ENCODE peak calls at places on chromosome 5, in six cellular contexts. K, U, R, N, X and A are unnamed samples.

GRCh38 chr5:34062419-34062818 is 19.4 kb upstream of the C1QTNF3 start:
- DNase-seq in X (peak), N (no peak), K (no peak), U (no peak), R (no peak), A (no peak)

GRCh38 chr5:50699737-50700136 is 33.3 kb downstream of the PARP8 start:
- DNase-seq in X (no peak), R (no peak), U (no peak), K (no peak), N (no peak), A (peak)

GRCh38 chr5:78547731-78548189 is 100.8 kb downstream of the LHFPL2 start:
- DNase-seq in N (peak), X (peak), K (peak), U (no peak), R (peak), A (no peak)

GRCh38 chr5:131377785-131378325 is 114.0 kb downstream of the CDC42SE2 start:
- DNase-seq in K (peak), U (no peak), N (no peak), X (peak), R (no peak), A (no peak)

GRCh38 chr5:10611290-10611689 is 47.4 kb downstream of the ANKRD33B start:
- DNase-seq in N (no peak), R (no peak), U (no peak), K (peak), X (peak), A (no peak)

GRCh38 chr5:78533356-78533755 is 115.2 kb downstream of the LHFPL2 start:
- DNase-seq in N (no peak), U (no peak), R (no peak), X (no peak), K (no peak), A (no peak)

GRCh38 chr5:133627180-133627579 is 14.8 kb upstream of the FSTL4 start:
- DNase-seq in N (no peak), R (no peak), U (no peak), K (no peak), X (no peak), A (no peak)

GRCh38 chr5:42992035-42992570 is 48.0 kb downstream of the ANXA2R start:
- DNase-seq in N (peak), R (peak), K (peak), X (peak), U (no peak), A (no peak)

GRCh38 chr5:9927106-9927505 is 297.0 kb upstream of the TAS2R1 start:
- DNase-seq in N (no peak), R (no peak), K (peak), X (peak), U (no peak), A (no peak)

GRCh38 chr5:96628406-96628805 is 33.8 kb upstream of the CAST start:
- DNase-seq in X (no peak), U (no peak), K (no peak), N (no peak), R (no peak), A (no peak)

GRCh38 chr5:50666261-50667078 is at the start of gene PARP8:
- DNase-seq in N (peak), R (peak), U (no peak), X (peak), K (peak), A (peak)

GRCh38 chr5:153496835-153497234 is 6.4 kb downstream of the GRIA1 start:
- DNase-seq in N (no peak), R (no peak), K (peak), U (no peak), X (peak), A (peak)

GRCh38 chr5:176533894-176534611 is 3.1 kb downstream of the RNF44 start:
- DNase-seq in N (peak), K (no peak), R (peak), U (no peak), X (no peak), A (peak)

GRCh38 chr5:168481330-168481788 is 4.9 kb upstream of the RARS1 start:
- DNase-seq in N (no peak), K (no peak), R (no peak), U (no peak), X (no peak), A (no peak)

GRCh38 chr5:168489059-168489458 is 2.8 kb downstream of the RARS1 start:
- DNase-seq in K (no peak), R (no peak), X (no peak), U (no peak), N (no peak), A (no peak)

GRCh38 chr5:168482361-168482760 is 3.9 kb upstream of the RARS1 start:
- DNase-seq in U (no peak), R (no peak), X (no peak), N (no peak), K (no peak), A (no peak)

GRCh38 chr5:168480601-168481000 is 5.7 kb upstream of the RARS1 start:
- DNase-seq in U (no peak), R (no peak), N (no peak), K (no peak), X (no peak), A (no peak)

DNA sequence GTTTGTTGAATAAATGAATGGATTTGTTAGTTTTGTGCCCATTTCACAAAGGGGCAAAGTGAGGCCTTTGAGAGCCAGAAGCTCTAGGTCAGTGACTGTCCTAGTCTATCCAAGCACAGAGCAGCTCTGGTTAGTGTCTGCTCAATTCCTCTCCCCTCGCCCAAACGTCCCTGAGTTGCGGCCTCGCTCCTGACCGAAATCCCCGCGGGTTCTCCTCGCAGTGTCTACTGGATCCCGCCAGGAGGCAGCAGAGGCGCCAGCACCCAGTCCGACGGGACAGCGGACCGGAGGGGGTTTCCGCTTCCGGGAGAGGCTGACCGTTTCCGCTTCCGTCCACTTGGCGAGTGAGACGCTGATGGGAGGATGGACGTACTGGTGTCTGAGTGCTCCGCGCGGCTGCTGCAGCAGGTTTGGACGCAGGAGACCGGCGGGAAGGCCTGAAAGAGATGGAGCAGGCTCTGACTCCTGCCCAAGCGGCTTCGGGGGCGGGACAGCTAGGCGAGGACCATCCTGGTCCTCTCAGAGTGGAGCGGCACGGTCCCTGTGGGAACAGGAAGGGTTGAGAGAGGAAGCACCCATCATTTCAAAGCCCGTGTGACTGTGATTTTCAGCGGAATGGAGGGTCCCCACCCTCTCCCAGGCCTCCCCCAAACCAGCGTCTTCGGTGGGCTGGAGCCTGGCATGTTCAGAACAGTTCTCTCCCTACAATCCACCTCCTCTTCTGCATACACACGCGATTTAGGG is at the start of gene RARS1:
- DNase-seq in U (peak), N (peak), K (peak), X (peak), R (peak), A (peak)
- H3K27ac ChIP-seq in U (no peak), N (peak), K (peak), X (peak), R (peak), A (peak)

DNA sequence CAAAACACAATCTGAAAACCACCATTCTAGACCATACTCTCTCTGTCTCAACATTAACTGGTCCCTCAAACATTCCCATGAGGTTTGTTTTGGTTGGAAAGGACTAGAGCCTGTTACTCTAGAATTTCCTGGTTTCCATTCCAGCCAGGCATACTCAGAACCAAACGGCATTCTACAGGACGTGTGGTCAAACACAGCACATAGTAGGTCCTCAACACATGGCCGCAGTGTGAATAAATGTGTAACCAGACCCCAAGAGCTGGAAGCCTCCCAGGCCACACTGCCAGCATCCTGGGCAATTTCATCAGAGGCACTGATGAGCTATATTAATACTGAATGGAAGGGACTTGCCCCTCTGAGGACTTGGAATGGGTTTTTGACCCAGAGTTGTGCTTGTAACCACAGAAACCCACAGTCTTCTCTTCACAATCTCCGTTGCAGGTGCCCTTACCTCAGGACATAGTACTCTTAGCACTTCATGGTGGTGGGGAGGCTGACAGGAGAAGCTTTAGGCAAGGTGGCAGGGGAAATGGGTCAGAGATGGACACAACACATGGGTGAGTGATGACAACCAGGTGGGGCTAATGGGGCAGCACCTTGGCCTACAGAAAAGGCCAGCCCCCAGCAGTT is 66.0 kb downstream of the ZNF366 start:
- DNase-seq in U (no peak), K (peak), R (no peak), N (no peak), X (no peak), A (no peak)
- TF ChIP-seq CTCF in U (no peak), K (no peak), R (no peak), N (no peak), X (no peak), A (no peak)

DNA sequence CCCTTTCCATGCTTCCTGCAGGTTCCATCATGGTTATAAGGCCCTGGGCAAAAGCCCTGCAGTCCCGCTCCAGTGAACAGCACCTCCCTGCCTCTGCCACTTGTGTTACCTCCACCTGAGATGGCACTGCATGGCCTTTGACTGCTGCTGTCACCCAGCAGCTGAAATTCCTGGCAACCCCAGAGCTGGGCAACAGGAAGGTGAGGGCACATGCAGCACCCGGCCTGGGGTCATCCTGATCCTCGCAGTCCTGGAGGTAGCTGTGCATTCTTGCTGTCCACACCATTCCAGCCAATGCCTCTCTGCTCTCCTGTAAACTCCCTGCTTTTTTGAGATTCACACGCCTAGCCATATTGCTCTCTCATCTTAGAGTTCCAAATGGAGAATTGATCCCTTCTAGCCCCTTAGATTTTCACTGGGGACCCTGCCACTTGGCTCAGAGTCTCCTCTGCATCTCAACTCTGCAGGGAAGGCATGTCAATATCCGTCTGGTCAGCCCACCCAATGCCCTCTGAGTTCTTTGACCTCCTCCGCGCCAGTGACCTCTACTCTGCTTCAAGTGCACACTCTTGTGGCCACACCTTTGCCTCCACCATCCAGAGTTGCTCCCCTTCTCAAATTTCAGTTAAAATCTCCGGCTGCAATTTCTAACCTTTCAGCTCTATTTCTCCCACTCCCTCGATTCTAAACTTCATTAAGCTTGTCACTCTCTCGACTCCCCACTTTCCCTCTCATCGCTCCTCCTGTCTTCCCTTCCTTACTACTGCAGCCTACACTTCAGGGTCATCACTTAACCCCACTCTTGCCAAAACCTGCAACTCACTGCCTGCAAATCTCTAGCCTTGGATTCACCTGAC is 93.4 kb downstream of the ANKH start:
- DNase-seq in X (no peak), K (no peak), N (no peak), R (no peak), U (no peak), A (no peak)
- H3K27ac ChIP-seq in X (no peak), K (no peak), N (no peak), R (no peak), U (no peak), A (peak)

GRCh38 chr5:68173007-68173406 is 42.5 kb upstream of the PIK3R1 start:
- DNase-seq in X (peak), R (no peak), N (peak), K (no peak), U (no peak), A (no peak)

GRCh38 chr5:68172314-68172713 is 43.2 kb upstream of the PIK3R1 start:
- DNase-seq in R (peak), U (no peak), K (no peak), N (peak), X (no peak), A (no peak)

GRCh38 chr5:68167195-68167651 is 48.3 kb upstream of the PIK3R1 start:
- DNase-seq in K (no peak), X (no peak), U (no peak), R (no peak), N (no peak), A (no peak)

GRCh38 chr5:68171101-68171558 is 44.4 kb upstream of the PIK3R1 start:
- DNase-seq in N (peak), X (peak), K (no peak), R (peak), U (no peak), A (no peak)

GRCh38 chr5:68169898-68170297 is 45.7 kb upstream of the PIK3R1 start:
- DNase-seq in X (peak), R (peak), N (no peak), K (no peak), U (no peak), A (no peak)
- TF ChIP-seq CTCF in X (no peak), R (no peak), N (no peak), K (no peak), U (no peak), A (no peak)

GRCh38 chr5:37090123-37090726 is 159.0 kb downstream of the CPLANE1 start:
- DNase-seq in X (no peak), N (no peak), R (no peak), U (no peak), K (no peak), A (no peak)
- H3K27ac ChIP-seq in X (peak), N (no peak), R (no peak), U (no peak), K (no peak), A (no peak)

GRCh38 chr5:106699198-106699597 is 971.5 kb downstream of the EFNA5 start:
- DNase-seq in R (peak), N (no peak), X (no peak), U (peak), K (no peak), A (no peak)
- TF ChIP-seq CTCF in R (no peak), N (no peak), X (no peak), U (peak), K (peak), A (no peak)

DNA sequence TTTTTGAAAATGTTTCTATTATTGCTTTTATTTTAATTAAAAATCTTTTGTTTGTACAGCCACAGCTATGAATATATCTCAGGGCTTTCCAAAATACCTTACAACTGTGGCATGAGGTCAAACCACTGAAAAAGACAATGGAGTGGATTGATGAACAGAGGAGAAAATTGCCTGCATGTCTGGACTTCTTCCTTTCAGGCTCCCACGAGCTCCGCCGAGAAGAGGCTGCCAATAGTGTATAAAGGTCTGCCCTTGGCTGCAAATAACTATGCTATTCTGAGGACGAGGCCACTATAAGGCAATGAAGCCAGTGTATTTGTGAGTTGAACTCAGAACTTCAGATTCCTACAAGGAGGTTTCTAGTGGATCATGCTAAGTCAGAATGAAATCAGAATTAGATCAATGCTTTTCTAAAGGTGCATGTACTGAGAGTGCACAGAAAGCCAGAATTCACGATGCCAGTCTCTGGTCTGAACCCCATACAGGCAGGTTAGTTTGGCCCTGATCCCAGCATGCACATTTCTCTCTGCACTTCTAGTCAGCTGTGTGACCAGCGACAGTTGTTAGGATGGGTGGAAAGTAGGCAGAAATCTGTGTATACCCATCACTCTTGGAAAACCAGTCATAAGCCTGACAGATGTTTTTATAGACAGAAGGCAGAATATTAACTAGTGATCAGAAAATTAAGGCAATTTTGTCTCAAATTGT is 42.7 kb upstream of the PLPP1 start:
- DNase-seq in U (no peak), R (peak), N (peak), X (peak), K (no peak), A (peak)
- H3K27ac ChIP-seq in U (no peak), R (peak), N (peak), X (peak), K (no peak), A (no peak)

GRCh38 chr5:29203049-29203448 is 1990.4 kb upstream of the CDH6 start:
- DNase-seq in R (no peak), K (no peak), X (no peak), N (no peak), U (no peak), A (no peak)

GRCh38 chr5:29193972-29194371 is 1999.5 kb upstream of the CDH6 start:
- DNase-seq in U (no peak), K (no peak), X (no peak), N (no peak), R (no peak), A (no peak)

GRCh38 chr5:29197636-29198035 is 1995.8 kb upstream of the CDH6 start:
- DNase-seq in X (no peak), R (no peak), U (no peak), N (no peak), K (no peak), A (peak)
- TF ChIP-seq CTCF in X (no peak), R (no peak), U (no peak), N (no peak), K (no peak), A (no peak)